ENCODE peak calls at places on chromosomes 6 and 20, in six cellular contexts. V is uterus, G is thyroid gland, R is cardiac muscle cell, P is psoas muscle, B is esophagus squamous epithelium. S is an unnamed sample.
A peak's percentile ranks its signal among the peaks of the same experiment; 100 is the strongest.

GRCh38 chr20:22905667-22906066 is 129.4 kb upstream of the SSTR4 start:
- DNase-seq in V (no peak), G (no peak), R (no peak), P (no peak), B (no peak), S (no peak)

GRCh38 chr6:51633424-51633823 is 454.0 kb downstream of the PKHD1 start:
- DNase-seq in V (no peak), G (no peak), R (no peak), P (no peak), B (no peak), S (no peak)

GRCh38 chr20:58938541-58938940 is 42.5 kb upstream of the NELFCD start:
- DNase-seq in V (no peak), G (no peak), R (no peak), P (no peak), B (no peak), S (no peak)

GRCh38 chr20:59028812-59029211 is 3.3 kb downstream of the ATP5F1E start:
- DNase-seq in V (no peak), G (no peak), R (no peak), P (no peak), B (no peak), S (peak; percentile 15)

GRCh38 chr6:137777299-137778075 is 89.6 kb upstream of the TNFAIP3 start:
- DNase-seq in V (no peak), G (no peak), R (no peak), P (no peak), B (no peak), S (no peak)

GRCh38 chr20:37343212-37343993 is 2.5 kb upstream of the SRC start:
- DNase-seq in V (no peak), G (peak; percentile 79), R (no peak), P (no peak), B (no peak), S (peak; percentile 78)

GRCh38 chr6:35051393-35051792 is 89.7 kb downstream of the TCP11 start:
- DNase-seq in V (no peak), G (no peak), R (no peak), P (no peak), B (no peak), S (no peak)

GRCh38 chr6:3318821-3319540 is 60.2 kb downstream of the PSMG4 start:
- DNase-seq in V (peak; percentile 3), G (no peak), R (no peak), P (no peak), B (no peak), S (no peak)

GRCh38 chr6:148969679-148970078 is 222.8 kb downstream of the UST start:
- DNase-seq in V (no peak), G (no peak), R (no peak), P (peak; percentile 70), B (no peak), S (no peak)

GRCh38 chr6:122995930-122996796 is at the start of gene CLVS2:
- DNase-seq in V (peak; percentile 55), G (peak; percentile 5), R (peak; percentile 68), P (peak; percentile 12), B (no peak), S (no peak)

GRCh38 chr6:20202070-20202658 is 10.1 kb downstream of the MBOAT1 start:
- DNase-seq in V (no peak), G (no peak), R (no peak), P (no peak), B (no peak), S (no peak)

GRCh38 chr20:47438464-47439381 is 63.0 kb upstream of the NCOA3 start:
- DNase-seq in V (no peak), G (no peak), R (no peak), P (no peak), B (no peak), S (no peak)
- H3K4me1 ChIP-seq in V (no peaks in the 10 kb centered on the region), G (no peaks in the 10 kb centered on the region), R (no peaks in the 10 kb centered on the region), P (no peaks in the 10 kb centered on the region), B (peaks cover 11% of the 10 kb centered on the region), S (peaks cover 31% of the 10 kb centered on the region)

GRCh38 chr20:35621560-35621946 is 5.9 kb downstream of the SPAG4 start:
- DNase-seq in V (no peak), G (no peak), R (no peak), P (no peak), B (no peak), S (no peak)
- TF ChIP-seq CTCF in V (no peak), G (no peak), R (no peak), P (no peak), B (no peak), S (peak; percentile 33)

GRCh38 chr20:43508604-43509040 is 1.1 kb downstream of the L3MBTL1 start:
- DNase-seq in V (no peak), G (peak; percentile 7), R (peak; percentile 11), P (no peak), B (no peak), S (no peak)
- H3K4me3 ChIP-seq in V (no peak overlapping the region), G (no peak overlapping the region), R (no peak overlapping the region), P (peak overlapping the region; percentile 69), B (peak overlapping the region; percentile 80), S (peak overlapping the region; percentile 86)

DNA sequence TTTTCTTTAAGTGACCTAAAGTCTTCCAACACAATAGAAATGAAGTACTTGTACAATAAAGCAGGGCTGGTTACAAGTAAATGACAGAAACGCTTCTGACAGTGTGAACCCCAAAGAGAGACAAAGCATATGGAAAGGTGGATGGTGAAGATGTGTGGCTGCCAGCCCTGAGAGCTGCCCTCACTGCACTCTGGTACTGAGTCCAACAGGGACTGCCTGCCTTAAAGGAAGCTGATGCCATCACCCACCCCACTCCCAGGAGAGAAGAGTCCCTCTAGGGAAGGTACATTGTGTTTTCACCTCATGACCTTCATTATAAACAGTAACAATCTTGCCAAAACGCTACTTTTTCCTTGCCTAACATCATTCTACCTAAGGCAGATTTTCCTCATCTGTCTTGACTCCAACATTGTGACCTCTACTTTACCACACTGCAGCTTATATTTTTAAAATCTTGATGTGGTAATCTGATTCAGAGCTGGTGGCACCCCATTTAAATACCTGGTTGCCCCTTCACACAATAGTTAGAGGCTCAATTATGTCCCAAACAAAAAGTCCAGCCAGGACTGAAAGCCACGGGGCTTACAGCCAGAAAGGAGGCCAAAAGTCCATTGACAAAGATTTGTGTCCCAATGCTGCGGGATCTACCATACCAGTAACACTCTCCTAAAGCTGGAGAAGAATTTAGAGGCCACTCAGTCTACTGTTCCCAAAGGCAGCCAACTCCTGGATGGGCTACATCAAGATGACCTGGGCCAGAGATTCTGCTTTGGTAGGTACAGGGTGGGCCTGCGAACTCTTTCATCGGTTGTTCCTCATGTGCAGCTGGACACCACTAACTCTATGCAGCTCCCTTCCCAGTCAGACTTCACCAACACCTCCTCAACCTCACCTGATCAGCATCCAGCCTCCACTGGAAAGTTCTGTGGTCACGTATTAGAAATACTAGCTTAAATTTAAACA is 4.4 kb downstream of the APMAP start:
- DNase-seq in V (no peak), G (no peak), R (no peak), P (no peak), B (no peak), S (no peak)
- H3K4me1 ChIP-seq in V (no peaks in the 10 kb centered on the region), G (peaks cover 68% of the 10 kb centered on the region), R (peaks cover 6% of the 10 kb centered on the region), P (peaks cover 45% of the 10 kb centered on the region), B (peaks cover 15% of the 10 kb centered on the region), S (peaks cover 5% of the 10 kb centered on the region)